ENCODE peak calls at places on chromosomes 5 and 9, in nine cellular contexts. F is NCI-H1417, O is esophagus muscularis mucosa, Y is DMS79, M is T-helper 22 cell, N is LoVo, B is hepatic stellate cell, X is fibroblast of lung, K is H9. Q is an unnamed sample.

GRCh38 chr5:126651013-126651577 is 50.3 kb downstream of the PHAX start:
- DNase-seq in F (no peak), X (no peak), O (no peak), M (no peak), B (no peak), Y (no peak), N (no peak), K (no peak), Q (no peak)

GRCh38 chr5:540215-541147 is 16.2 kb upstream of the SLC9A3 start:
- DNase-seq in N (no peak), M (no peak), F (no peak), K (no peak), Y (no peak), B (no peak), O (no peak), X (no peak), Q (no peak)

GRCh38 chr9:70614786-70615565 is 200.5 kb upstream of the KLF9 start:
- DNase-seq in K (no peak), X (no peak), N (no peak), B (no peak), Y (no peak), F (peak; percentile 66), M (no peak), O (peak; percentile 57), Q (no peak)

GRCh38 chr5:156715287-156715686 is 134.8 kb upstream of the PPP1R2B start:
- DNase-seq in N (no peak), Y (no peak), K (no peak), O (no peak), B (no peak), X (no peak), M (no peak), F (no peak), Q (no peak)

GRCh38 chr9:130111805-130112204 is 58.1 kb downstream of the GPR107 start:
- DNase-seq in X (no peak), K (no peak), M (no peak), Y (peak; percentile 92), N (no peak), O (no peak), F (peak; percentile 83), B (no peak), Q (no peak)

GRCh38 chr5:19927919-19928318 is 60.1 kb downstream of the CDH18 start:
- DNase-seq in N (no peak), B (no peak), O (no peak), F (peak; percentile 89), Y (no peak), X (peak; percentile 12), K (peak; percentile 70), M (no peak), Q (no peak)

GRCh38 chr5:67009028-67009427 is 187.6 kb downstream of the CD180 start:
- DNase-seq in M (no peak), O (no peak), B (no peak), N (no peak), Y (no peak), K (no peak), X (no peak), F (no peak), Q (no peak)

GRCh38 chr5:61301345-61301744 is 30.7 kb upstream of the ZSWIM6 start:
- DNase-seq in F (no peak), N (no peak), Y (no peak), X (peak; percentile 98), B (no peak), O (no peak), K (no peak), M (no peak), Q (no peak)

GRCh38 chr9:108953983-108954574 is 19.9 kb downstream of the ABITRAM start:
- DNase-seq in Y (no peak), B (peak; percentile 37), M (no peak), K (no peak), N (peak; percentile 46), X (peak; percentile 75), O (no peak), F (peak; percentile 75), Q (no peak)

GRCh38 chr9:18185196-18185595 is 288.8 kb upstream of the ADAMTSL1 start:
- DNase-seq in O (no peak), X (no peak), F (no peak), M (no peak), B (no peak), K (no peak), N (peak; percentile 58), Y (no peak), Q (no peak)

GRCh38 chr5:68673451-68674180 is 420.2 kb upstream of the SLC30A5 start:
- DNase-seq in Y (no peak), X (no peak), N (no peak), K (no peak), O (no peak), B (no peak), M (no peak), F (no peak), Q (no peak)

GRCh38 chr5:161857358-161857757 is 9.4 kb downstream of the GABRA1 start:
- DNase-seq in N (no peak), M (no peak), O (no peak), Y (no peak), B (no peak), K (no peak), F (no peak), X (no peak), Q (no peak)

GRCh38 chr9:135971892-135972291 is 10.7 kb upstream of the UBAC1 start:
- DNase-seq in N (peak; percentile 83), F (no peak), X (no peak), B (no peak), O (no peak), K (peak; percentile 96), Y (peak; percentile 39), M (no peak), Q (peak; percentile 64)

GRCh38 chr9:116087246-116087645 is 66.3 kb upstream of the PAPPA start:
- DNase-seq in N (no peak), F (peak; percentile 71), M (no peak), O (no peak), Y (no peak), B (no peak), K (no peak), X (peak; percentile 96), Q (no peak)

GRCh38 chr5:132487841-132488555 is 2.6 kb downstream of the IRF1 start:
- DNase-seq in O (peak; percentile 90), M (no peak), B (no peak), F (no peak), Y (no peak), K (peak; percentile 8), X (no peak), N (no peak), Q (no peak)

GRCh38 chr5:6504677-6505414 is 56.2 kb downstream of the UBE2QL1 start:
- DNase-seq in O (no peak), Y (no peak), X (no peak), N (peak; percentile 5), B (no peak), K (no peak), M (no peak), F (peak; percentile 87), Q (no peak)

GRCh38 chr5:58459276-58459859 is 518 bp downstream of the PLK2 start:
- DNase-seq in Y (no peak), O (no peak), M (no peak), X (peak; percentile 40), N (peak; percentile 39), B (peak; percentile 24), F (peak; percentile 54), K (peak; percentile 33), Q (no peak)

GRCh38 chr5:127518319-127518621 is 830 bp downstream of the PRRC1 start:
- DNase-seq in M (no peak), Y (no peak), F (no peak), N (no peak), X (peak; percentile 75), K (no peak), B (peak; percentile 21), O (no peak), Q (peak; percentile 5)

GRCh38 chr5:170633235-170634041 is 129.6 kb downstream of the KCNIP1 start:
- DNase-seq in O (no peak), F (peak; percentile 58), B (peak; percentile 74), K (peak; percentile 78), X (peak; percentile 89), M (no peak), N (peak; percentile 60), Y (peak; percentile 11), Q (no peak)

GRCh38 chr5:142860291-142860690 is 90.1 kb downstream of the ARHGAP26 start:
- DNase-seq in O (no peak), X (no peak), B (no peak), F (no peak), N (no peak), K (no peak), Y (no peak), M (no peak), Q (no peak)

GRCh38 chr9:82447343-82447742 is 458.8 kb downstream of the SPATA31D1 start:
- DNase-seq in K (no peak), X (no peak), N (no peak), Y (no peak), M (no peak), B (no peak), F (no peak), O (no peak), Q (no peak)

GRCh38 chr9:109600142-109600541 is 102.0 kb upstream of the PTPN3 start:
- DNase-seq in F (no peak), B (peak; percentile 12), Y (no peak), K (no peak), O (no peak), X (peak; percentile 96), M (no peak), N (no peak), Q (no peak)

GRCh38 chr9:129175825-129176633 is 2.0 kb downstream of the IER5L start:
- DNase-seq in B (peak; percentile 81), Y (peak; percentile 66), O (peak; percentile 97), M (peak; percentile 36), N (peak; percentile 91), K (peak; percentile 90), F (peak; percentile 88), X (peak; percentile 95), Q (peak; percentile 63)

GRCh38 chr9:11192993-11193392 is 580.2 kb upstream of the PTPRD start:
- DNase-seq in K (no peak), B (no peak), X (no peak), N (no peak), O (no peak), M (no peak), Y (no peak), F (no peak), Q (no peak)

GRCh38 chr9:127058645-127059021 is 63.8 kb downstream of the ANGPTL2 start:
- DNase-seq in B (no peak), F (peak; percentile 40), K (no peak), M (no peak), N (no peak), O (peak; percentile 91), Y (no peak), X (peak; percentile 44), Q (no peak)

GRCh38 chr5:79931866-79932265 is 59.2 kb downstream of the MTX3 start:
- DNase-seq in K (no peak), Y (no peak), F (no peak), O (no peak), X (no peak), M (no peak), N (no peak), B (no peak), Q (no peak)

GRCh38 chr9:80842383-80842782 is 847.0 kb downstream of the TLE1 start:
- DNase-seq in K (no peak), X (peak; percentile 22), N (no peak), M (no peak), B (peak; percentile 2), F (no peak), O (no peak), Y (no peak), Q (no peak)

GRCh38 chr5:34043099-34043876 is at the start of gene C1QTNF3:
- DNase-seq in O (no peak), N (no peak), M (no peak), B (no peak), K (no peak), Y (no peak), X (peak; percentile 43), F (no peak), Q (no peak)

GRCh38 chr9:83151627-83152137 is 88.7 kb upstream of the RASEF start:
- DNase-seq in X (no peak), O (no peak), N (no peak), Y (no peak), B (no peak), M (no peak), K (no peak), F (no peak), Q (no peak)

GRCh38 chr5:160054047-160054446 is 45.1 kb downstream of the TTC1 start:
- DNase-seq in M (no peak), N (no peak), O (no peak), K (no peak), Y (no peak), B (peak; percentile 73), F (no peak), X (no peak), Q (no peak)